ENCODE peak calls at places on chromosomes 12 and 14, in four cellular contexts. S is dorsolateral prefrontal cortex, Y is GM23338, I is WERI-Rb-1. K is an unnamed sample.

GRCh38 chr12:92506460-92506859 is 196.3 kb upstream of the PLEKHG7 start:
- DNase-seq in S (no peak), Y (no peak), I (no peak), K (no peak)

GRCh38 chr12:78101181-78101876 is 270.6 kb downstream of the NAV3 start:
- DNase-seq in S (no peak), Y (no peak), I (no peak), K (no peak)

GRCh38 chr12:89181271-89181920 is 170.9 kb downstream of the DUSP6 start:
- DNase-seq in S (no peak), Y (no peak), I (no peak), K (no peak)

GRCh38 chr12:49868952-49869815 is 26.3 kb upstream of the BCDIN3D start:
- DNase-seq in S (peak), Y (no peak), I (peak), K (peak)

GRCh38 chr12:106883421-106883820 is 72.3 kb upstream of the TMEM263 start:
- DNase-seq in S (no peak), Y (no peak), I (no peak), K (no peak)

GRCh38 chr14:36512585-36513003 is 7.4 kb downstream of the NKX2-1 start:
- DNase-seq in S (no peak), Y (no peak), I (no peak), K (peak)

GRCh38 chr12:42979746-42980145 is 390.2 kb upstream of the PRICKLE1 start:
- DNase-seq in S (no peak), Y (no peak), I (no peak), K (no peak)

GRCh38 chr12:1507308-1507707 is 87.1 kb downstream of the FBXL14 start:
- DNase-seq in S (no peak), Y (no peak), I (no peak), K (peak)

GRCh38 chr12:68631177-68631576 is 20.5 kb downstream of the RAP1B start:
- DNase-seq in S (no peak), Y (no peak), I (no peak), K (no peak)

GRCh38 chr14:66117600-66117999 is 368.6 kb upstream of the CCDC196 start:
- DNase-seq in S (no peak), Y (no peak), I (no peak), K (no peak)

GRCh38 chr12:585062-586061 is 77.9 kb downstream of the NINJ2 start:
- DNase-seq in S (no peak), Y (no peak), I (no peak), K (no peak)

GRCh38 chr14:91985521-91986255 is 38.2 kb upstream of the FBLN5 start:
- DNase-seq in S (no peak), Y (no peak), I (no peak), K (no peak)

GRCh38 chr12:99453831-99454538 is 193.6 kb upstream of the GARIN6 start:
- DNase-seq in S (no peak), Y (no peak), I (no peak), K (no peak)

GRCh38 chr14:92665699-92666110 is 82.7 kb downstream of the LGMN start:
- DNase-seq in S (no peak), Y (no peak), I (no peak), K (no peak)

GRCh38 chr12:31323466-31324115 is 2.4 kb downstream of the SINHCAF start:
- DNase-seq in S (no peak), Y (peak), I (peak), K (peak)

GRCh38 chr12:46459881-46460545 is 87.4 kb upstream of the SLC38A2 start:
- DNase-seq in S (no peak), Y (no peak), I (no peak), K (no peak)

GRCh38 chr12:56530390-56531055 is 8.9 kb downstream of the RBMS2 start:
- DNase-seq in S (no peak), Y (no peak), I (no peak), K (no peak)

GRCh38 chr12:57759360-57759980 is 4.6 kb downstream of the MARCHF9 start:
- DNase-seq in S (no peak), Y (peak), I (peak), K (peak)

GRCh38 chr12:129961111-129961510 is 57.3 kb upstream of the TMEM132D start:
- DNase-seq in S (no peak), Y (no peak), I (no peak), K (no peak)

GRCh38 chr12:92042791-92043531 is 102.7 kb downstream of the BTG1 start:
- DNase-seq in S (no peak), Y (no peak), I (no peak), K (no peak)

GRCh38 chr12:51913071-51914033 is 6.0 kb downstream of the ACVRL1 start:
- DNase-seq in S (no peak), Y (peak), I (peak), K (peak)

GRCh38 chr12:1773937-1774655 is 46.3 kb upstream of the LRTM2 start:
- DNase-seq in S (no peak), Y (no peak), I (no peak), K (no peak)

GRCh38 chr12:89695100-89695499 is 13.5 kb downstream of the ATP2B1 start:
- DNase-seq in S (no peak), Y (no peak), I (no peak), K (no peak)

GRCh38 chr14:93970589-93970966 is 5.8 kb downstream of the ASB2 start:
- DNase-seq in S (no peak), Y (peak), I (peak), K (peak)

GRCh38 chr12:48680861-48681260 is 1.2 kb downstream of the KANSL2 start:
- DNase-seq in S (no peak), Y (no peak), I (no peak), K (no peak)

GRCh38 chr12:48681738-48682532 is at the start of gene KANSL2:
- DNase-seq in S (peak), Y (peak), I (peak), K (peak)

GRCh38 chr12:48683534-48683933 is 1.5 kb upstream of the KANSL2 start:
- DNase-seq in S (no peak), Y (no peak), I (no peak), K (no peak)

GRCh38 chr12:48681416-48681737 is 661 bp downstream of the KANSL2 start:
- DNase-seq in S (no peak), Y (no peak), I (no peak), K (peak)

GRCh38 chr12:48682927-48683326 is 889 bp upstream of the KANSL2 start:
- DNase-seq in S (no peak), Y (no peak), I (no peak), K (no peak)
- H3K4me3 ChIP-seq in S (peak), Y (peak), I (peak), K (peak)

DNA sequence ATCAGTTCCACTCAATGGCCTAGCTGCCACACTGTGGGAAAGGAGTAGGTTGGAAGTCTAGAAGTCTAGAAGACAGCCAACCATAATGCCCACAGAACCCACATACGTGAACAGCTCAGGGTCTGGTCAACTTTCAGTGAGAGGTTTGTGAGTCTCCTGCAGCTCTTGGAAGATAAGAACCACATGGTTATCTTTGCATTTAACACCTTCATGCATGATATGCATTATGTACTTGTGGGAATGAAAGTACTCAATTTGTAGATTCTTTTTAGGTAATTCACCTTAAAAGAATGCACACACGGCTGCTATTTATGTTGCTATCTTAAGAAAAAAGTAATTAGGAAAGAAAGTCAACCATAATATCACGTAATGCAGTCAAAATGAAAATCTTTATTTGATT is 126.7 kb downstream of the ESRRB start:
- DNase-seq in S (no peak), Y (no peak), I (no peak), K (no peak)
- H3K4me3 ChIP-seq in S (no peak), Y (no peak), I (no peak), K (no peak)

GRCh38 chr14:74945261-74945851 is 10.0 kb downstream of the PGF start:
- DNase-seq in S (no peak), Y (peak), I (peak), K (peak)

GRCh38 chr14:74947353-74948227 is 7.8 kb downstream of the PGF start:
- DNase-seq in S (no peak), Y (no peak), I (no peak), K (no peak)

GRCh38 chr14:74946659-74947281 is 8.6 kb downstream of the PGF start:
- DNase-seq in S (no peak), Y (no peak), I (no peak), K (no peak)

GRCh38 chr14:74948228-74949175 is 6.9 kb downstream of the PGF start:
- DNase-seq in S (no peak), Y (no peak), I (no peak), K (peak)

DNA sequence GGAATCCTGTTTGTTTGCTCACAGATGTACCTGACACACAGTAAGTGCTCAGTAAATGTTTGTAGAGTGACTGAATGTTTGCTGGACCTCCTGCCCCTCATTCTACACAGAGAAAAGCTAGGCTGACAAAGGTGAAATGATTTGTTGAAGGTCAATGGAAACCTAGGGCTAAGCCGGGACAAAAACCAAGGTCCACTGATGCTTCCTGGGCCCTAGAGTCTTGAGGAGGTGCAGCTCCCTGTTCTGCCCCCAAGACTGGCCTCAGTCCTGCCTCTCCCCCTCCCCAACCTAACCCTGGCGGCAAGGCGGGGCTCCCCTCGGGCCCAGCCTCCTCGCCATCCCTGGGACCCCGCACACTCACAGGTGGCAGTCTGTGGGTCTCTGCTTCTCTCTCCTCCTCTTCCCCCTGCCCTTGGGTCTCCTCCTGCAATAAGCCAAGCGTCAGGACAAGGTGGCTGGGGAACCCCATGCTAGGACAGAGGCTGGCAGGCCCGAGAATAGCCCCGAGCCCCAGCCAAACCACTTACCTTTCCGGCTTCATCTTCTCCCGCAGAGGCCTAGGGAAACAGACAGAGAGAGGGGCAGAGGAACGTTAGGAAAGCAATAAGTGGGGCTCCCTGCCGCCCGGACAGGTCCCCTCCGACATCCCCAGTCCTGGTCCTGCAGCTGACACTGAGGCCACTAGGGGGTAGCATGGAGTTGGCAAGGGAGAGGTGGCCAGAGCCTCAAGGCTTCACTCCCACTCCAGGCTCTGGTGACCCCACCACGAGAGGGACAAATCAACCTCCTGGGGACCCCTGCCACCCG is 9.3 kb downstream of the PGF start:
- DNase-seq in S (peak), Y (peak), I (peak), K (peak)
- H3K4me3 ChIP-seq in S (peak), Y (peak), I (no peak), K (no peak)

GRCh38 chr14:58082491-58083098 is 69.4 kb downstream of the ARMH4 start:
- DNase-seq in S (no peak), Y (no peak), I (no peak), K (no peak)
- H3K4me3 ChIP-seq in S (no peak), Y (no peak), I (no peak), K (no peak)

DNA sequence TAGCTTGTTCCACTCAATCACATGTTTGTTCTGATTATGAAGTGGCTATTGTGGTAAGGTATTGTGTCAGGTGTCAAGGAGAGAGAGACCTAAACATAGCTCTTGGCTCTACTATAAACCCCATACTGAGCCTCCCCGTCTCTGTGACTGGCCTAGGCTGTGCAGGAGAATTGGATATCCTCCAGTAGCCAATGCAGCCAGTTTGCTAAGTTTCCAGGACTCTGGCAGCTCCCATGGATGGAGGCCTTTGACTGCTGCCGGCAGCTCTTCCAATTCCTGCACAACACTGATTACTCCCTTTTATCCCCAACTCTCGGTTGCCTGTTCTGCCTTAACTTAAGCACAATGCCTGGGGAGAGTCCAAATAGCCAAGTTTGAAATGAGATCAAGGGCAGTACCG is 59.3 kb downstream of the ABCC9 start:
- DNase-seq in S (no peak), Y (no peak), I (no peak), K (no peak)
- H3K4me3 ChIP-seq in S (no peak), Y (no peak), I (no peak), K (no peak)

DNA sequence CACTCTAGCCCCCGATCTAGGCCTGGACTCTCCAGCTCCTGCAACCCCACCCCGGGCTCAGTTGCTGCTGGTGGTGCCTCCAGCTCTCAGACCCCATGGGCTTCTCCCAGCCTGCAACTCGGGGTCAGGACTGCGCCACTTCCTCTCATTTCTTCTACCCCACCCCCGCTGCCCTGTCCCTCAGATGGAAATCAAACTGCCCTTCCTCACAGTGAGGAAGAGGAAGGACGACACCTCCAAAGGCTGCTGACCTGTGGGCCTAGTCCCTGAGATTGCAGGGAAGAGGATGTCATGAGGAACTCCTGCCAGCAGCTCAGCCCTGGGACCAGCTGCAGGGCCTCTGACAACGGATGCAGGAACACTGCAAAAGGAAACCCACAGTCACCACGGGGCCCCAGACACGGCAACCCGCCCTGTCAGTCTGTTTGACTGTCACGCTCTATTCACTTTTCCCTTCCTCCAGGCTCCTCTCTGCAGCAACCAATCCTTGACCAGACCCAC is 29.3 kb upstream of the PNMA1 start:
- DNase-seq in S (no peak), Y (no peak), I (no peak), K (no peak)
- H3K4me3 ChIP-seq in S (no peak), Y (no peak), I (no peak), K (no peak)

GRCh38 chr12:45273717-45274271 is 57.9 kb downstream of the ANO6 start:
- DNase-seq in S (no peak), Y (no peak), I (no peak), K (no peak)

GRCh38 chr12:45269407-45269741 is 53.5 kb downstream of the ANO6 start:
- DNase-seq in S (no peak), Y (no peak), I (no peak), K (no peak)

GRCh38 chr12:45263587-45263986 is 47.7 kb downstream of the ANO6 start:
- DNase-seq in S (no peak), Y (no peak), I (no peak), K (no peak)

GRCh38 chr12:45268672-45269406 is 52.9 kb downstream of the ANO6 start:
- DNase-seq in S (no peak), Y (peak), I (peak), K (peak)
- H3K4me3 ChIP-seq in S (no peak), Y (no peak), I (no peak), K (no peak)

K was measured in H7.